ENCODE peak calls at places on chromosomes 12 and 14, in four cellular contexts. One of them, this sample, is unnamed.

GRCh38 chr12:60577607-60578006 is 981.8 kb downstream of the SLC16A7 start:
- DNase-seq in tibial nerve: no peak
- DNase-seq in brain microvascular endothelial cell: no peak
- DNase-seq in smooth muscle cell of the brain vasculature: no peak
- DNase-seq in this sample: no peak

GRCh38 chr14:35088514-35088913 is 33.3 kb downstream of the PPP2R3C start:
- DNase-seq in tibial nerve: no peak
- DNase-seq in brain microvascular endothelial cell: peak
- DNase-seq in smooth muscle cell of the brain vasculature: no peak
- DNase-seq in this sample: no peak

GRCh38 chr14:68730811-68731425 is 61.9 kb downstream of the ZFP36L1 start:
- DNase-seq in tibial nerve: no peak
- DNase-seq in brain microvascular endothelial cell: no peak
- DNase-seq in smooth muscle cell of the brain vasculature: no peak
- DNase-seq in this sample: no peak

GRCh38 chr12:45654002-45654401 is 75.5 kb upstream of the ARID2 start:
- DNase-seq in tibial nerve: no peak
- DNase-seq in brain microvascular endothelial cell: no peak
- DNase-seq in smooth muscle cell of the brain vasculature: no peak
- DNase-seq in this sample: no peak

GRCh38 chr14:20690848-20691640 is 2.5 kb downstream of the ANG start:
- DNase-seq in tibial nerve: no peak
- DNase-seq in brain microvascular endothelial cell: peak
- DNase-seq in smooth muscle cell of the brain vasculature: peak
- DNase-seq in this sample: no peak

GRCh38 chr14:47674546-47675238 is 713 bp downstream of the MDGA2 start:
- DNase-seq in tibial nerve: no peak
- DNase-seq in brain microvascular endothelial cell: no peak
- DNase-seq in smooth muscle cell of the brain vasculature: no peak
- DNase-seq in this sample: no peak

GRCh38 chr12:104632724-104633181 is 176.0 kb downstream of the CHST11 start:
- DNase-seq in tibial nerve: no peak
- DNase-seq in brain microvascular endothelial cell: peak
- DNase-seq in smooth muscle cell of the brain vasculature: peak
- DNase-seq in this sample: no peak

GRCh38 chr12:88181881-88182280 is 39.8 kb downstream of the TMTC3 start:
- DNase-seq in tibial nerve: no peak
- DNase-seq in brain microvascular endothelial cell: no peak
- DNase-seq in smooth muscle cell of the brain vasculature: no peak
- DNase-seq in this sample: no peak

GRCh38 chr12:104457746-104458644 is 1.2 kb downstream of the CHST11 start:
- DNase-seq in tibial nerve: no peak
- DNase-seq in brain microvascular endothelial cell: no peak
- DNase-seq in smooth muscle cell of the brain vasculature: no peak
- DNase-seq in this sample: peak

GRCh38 chr12:123966596-123966995 is 6.0 kb downstream of the CCDC92 start:
- DNase-seq in tibial nerve: no peak
- DNase-seq in brain microvascular endothelial cell: peak
- DNase-seq in smooth muscle cell of the brain vasculature: no peak
- DNase-seq in this sample: no peak

GRCh38 chr14:105326891-105327694 is 12.5 kb downstream of the PACS2 start:
- DNase-seq in tibial nerve: no peak
- DNase-seq in brain microvascular endothelial cell: no peak
- DNase-seq in smooth muscle cell of the brain vasculature: no peak
- DNase-seq in this sample: no peak

GRCh38 chr12:82730832-82731497 is 44.3 kb downstream of the TMTC2 start:
- DNase-seq in tibial nerve: no peak
- DNase-seq in brain microvascular endothelial cell: no peak
- DNase-seq in smooth muscle cell of the brain vasculature: no peak
- DNase-seq in this sample: no peak

GRCh38 chr14:86055512-86055911 is 525.6 kb downstream of the FLRT2 start:
- DNase-seq in tibial nerve: no peak
- DNase-seq in brain microvascular endothelial cell: no peak
- DNase-seq in smooth muscle cell of the brain vasculature: no peak
- DNase-seq in this sample: no peak

GRCh38 chr12:62466596-62467411 is at the start of gene MON2:
- DNase-seq in tibial nerve: peak
- DNase-seq in brain microvascular endothelial cell: peak
- DNase-seq in smooth muscle cell of the brain vasculature: peak
- DNase-seq in this sample: peak

GRCh38 chr14:32201816-32202467 is at the start of gene RNU6-7:
- DNase-seq in tibial nerve: no peak
- DNase-seq in brain microvascular endothelial cell: peak
- DNase-seq in smooth muscle cell of the brain vasculature: peak
- DNase-seq in this sample: no peak

GRCh38 chr12:95443458-95443857 is 30.5 kb upstream of the METAP2 start:
- DNase-seq in tibial nerve: no peak
- DNase-seq in brain microvascular endothelial cell: no peak
- DNase-seq in smooth muscle cell of the brain vasculature: no peak
- DNase-seq in this sample: no peak